ENCODE peak calls at places on chromosomes 12 and 14, in nine cellular contexts. V is heart left ventricle; R is effector memory CD4-positive, alpha-beta T cell; Q is pancreas; M is uterus; L is lower lobe of right lung; C is fibroblast of lung; H is hepatocyte; S is body of pancreas. Z is an unnamed sample. For H3K9me3, the result is how much of the 10 kb centered on the place peaks cover.

GRCh38 chr12:1044697-1045096 is 53.7 kb downstream of the ERC1 start:
- DNase-seq in V (no peak), R (no peak), Q (no peak), M (no peak), L (no peak), C (peak), H (no peak), S (no peak), Z (no peak)

GRCh38 chr12:49950310-49951251 is at the start of gene AQP2:
- DNase-seq in V (no peak), R (no peak), Q (no peak), M (no peak), L (no peak), C (no peak), H (no peak), S (no peak), Z (no peak)

GRCh38 chr12:127811988-127812387 is 455.0 kb upstream of the TMEM132C start:
- DNase-seq in V (peak), R (no peak), Q (no peak), M (peak), L (no peak), C (no peak), H (peak), S (no peak), Z (no peak)

GRCh38 chr14:35949933-35950332 is 123.8 kb downstream of the BRMS1L start:
- DNase-seq in V (no peak), R (no peak), Q (no peak), M (no peak), L (no peak), C (no peak), H (peak), S (peak), Z (no peak)

GRCh38 chr14:89407856-89408255 is 9.2 kb downstream of the FOXN3 start:
- DNase-seq in V (no peak), R (no peak), Q (no peak), M (no peak), L (no peak), C (peak), H (peak), S (no peak), Z (no peak)

GRCh38 chr12:26787125-26787495 is 45.9 kb downstream of the ITPR2 start:
- DNase-seq in V (no peak), R (no peak), Q (no peak), M (no peak), L (no peak), C (peak), H (peak), S (no peak), Z (no peak)

GRCh38 chr12:5577239-5577638 is 145.3 kb downstream of the NTF3 start:
- DNase-seq in V (peak), R (no peak), Q (no peak), M (no peak), L (no peak), C (no peak), H (no peak), S (no peak), Z (no peak)

GRCh38 chr12:9364224-9365176 is 156.3 kb upstream of the PZP start:
- DNase-seq in V (no peak), R (peak), Q (no peak), M (no peak), L (no peak), C (peak), H (no peak), S (no peak), Z (peak)

GRCh38 chr12:26648584-26648983 is 184.4 kb downstream of the ITPR2 start:
- DNase-seq in V (no peak), R (no peak), Q (no peak), M (no peak), L (no peak), C (peak), H (no peak), S (no peak), Z (no peak)

GRCh38 chr14:94225460-94225989 is 51.4 kb downstream of the PPP4R4 start:
- DNase-seq in V (no peak), R (no peak), Q (no peak), M (no peak), L (no peak), C (no peak), H (no peak), S (no peak), Z (no peak)
- H3K27ac ChIP-seq in V (no peak), R (no peak), Q (no peak), M (no peak), L (no peak), C (no peak), H (no peak), S (no peak), Z (no peak)

DNA sequence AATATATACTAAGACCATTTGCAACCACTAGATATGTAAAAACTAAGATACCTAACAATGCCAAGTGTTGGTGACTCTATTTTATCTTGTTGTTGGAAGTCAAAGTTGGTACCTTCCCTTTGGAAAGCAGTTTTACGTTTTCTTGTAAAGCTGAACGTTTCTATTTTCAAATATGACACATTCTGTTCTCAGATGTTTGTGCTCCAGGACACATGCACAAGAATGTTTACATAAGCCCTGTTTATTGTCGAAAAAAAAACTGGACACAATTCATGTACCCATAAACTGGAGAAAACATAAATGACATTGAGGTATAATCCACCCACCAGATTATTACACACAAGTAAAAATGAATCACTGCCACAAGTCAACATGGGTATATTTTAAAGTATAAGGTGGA is 967.4 kb downstream of the BCL11B start:
- DNase-seq in V (no peak), R (no peak), Q (no peak), M (no peak), L (no peak), C (no peak), H (no peak), S (no peak), Z (no peak)
- H3K9me3 ChIP-seq in V (under half), R (under half), Q (under half), M (under half), L (under half), C (under half), H (under half), S (under half), Z (under half)

GRCh38 chr14:91323671-91324605 is 79.4 kb upstream of the GPR68 start:
- DNase-seq in V (peak), R (peak), Q (peak), M (peak), L (peak), C (peak), H (peak), S (peak), Z (peak)
- H3K4me3 ChIP-seq in V (peak), R (peak), Q (peak), M (peak), L (peak), C (no peak), H (no peak), S (no peak), Z (peak)

GRCh38 chr14:96177766-96178377 is 26.8 kb upstream of the BDKRB2 start:
- DNase-seq in V (no peak), R (no peak), Q (no peak), M (peak), L (no peak), C (no peak), H (peak), S (no peak), Z (no peak)
- H3K27ac ChIP-seq in V (peak), R (no peak), Q (no peak), M (peak), L (no peak), C (no peak), H (peak), S (no peak), Z (no peak)